ENCODE peak calls at places on chromosomes 6 and 20, in four cellular contexts. I is RWPE2; A is CD8-positive, alpha-beta T cell; B is upper lobe of right lung. H is an unnamed sample.

GRCh38 chr6:168650686-168651085 is 209.7 kb downstream of the SMOC2 start:
- DNase-seq in I (no peak), A (no peak), B (peak; percentile 79), H (no peak)

GRCh38 chr20:37417857-37418501 is 72.0 kb downstream of the SRC start:
- DNase-seq in A (no peak), I (peak; percentile 75), B (no peak), H (no peak)

GRCh38 chr6:133906050-133906449 is 17.1 kb downstream of the TCF21 start:
- DNase-seq in B (no peak), I (no peak), A (no peak), H (no peak)

GRCh38 chr20:29079769-29080690 is 2177.4 kb upstream of the DEFB115 start:
- DNase-seq in I (peak; percentile 78), A (no peak), B (no peak), H (no peak)

GRCh38 chr6:148990427-148990826 is 243.6 kb downstream of the UST start:
- DNase-seq in B (no peak), I (no peak), A (no peak), H (no peak)

GRCh38 chr20:19981091-19981490 is 36.1 kb upstream of the NAA20 start:
- DNase-seq in I (no peak), A (no peak), B (no peak), H (peak; percentile 48)

GRCh38 chr20:24682496-24683090 is 213.2 kb downstream of the SYNDIG1 start:
- DNase-seq in I (peak; percentile 29), A (no peak), B (peak; percentile 46), H (no peak)

GRCh38 chr20:17543531-17543961 is 12.4 kb upstream of the BFSP1 start:
- DNase-seq in A (no peak), I (no peak), B (no peak), H (no peak)

GRCh38 chr6:13730704-13731103 is 19.1 kb upstream of the RANBP9 start:
- DNase-seq in A (no peak), B (no peak), I (no peak), H (no peak)

GRCh38 chr20:10370091-10370887 is 63.7 kb downstream of the MKKS start:
- DNase-seq in I (no peak), B (no peak), A (no peak), H (no peak)

GRCh38 chr20:53660947-53661381 is 67.3 kb upstream of the ZNF217 start:
- DNase-seq in A (peak; percentile 12), B (no peak), I (peak; percentile 55), H (no peak)

GRCh38 chr6:85459224-85459901 is 9.5 kb downstream of the NT5E start:
- DNase-seq in B (no peak), A (no peak), I (no peak), H (no peak)

GRCh38 chr6:12490904-12491571 is 200.9 kb downstream of the EDN1 start:
- DNase-seq in I (peak; percentile 62), A (no peak), B (no peak), H (no peak)

GRCh38 chr6:21526974-21527373 is 66.6 kb upstream of the SOX4 start:
- DNase-seq in I (no peak), A (no peak), B (no peak), H (no peak)

GRCh38 chr20:57660510-57661199 is 40.4 kb upstream of the ZBP1 start:
- DNase-seq in A (peak; percentile 0), B (peak; percentile 43), I (peak; percentile 66), H (no peak)

GRCh38 chr20:21224217-21224616 is 78.9 kb upstream of the XRN2 start:
- DNase-seq in A (no peak), I (no peak), B (no peak), H (no peak)

GRCh38 chr6:4518506-4518905 is 257.7 kb upstream of the CDYL start:
- DNase-seq in A (no peak), I (no peak), B (no peak), H (no peak)

GRCh38 chr20:21640556-21640955 is 64.9 kb upstream of the PAX1 start:
- DNase-seq in I (no peak), B (no peak), A (no peak), H (no peak)

GRCh38 chr6:25537349-25538018 is 114.5 kb upstream of the SCGN start:
- DNase-seq in A (no peak), I (no peak), B (no peak), H (no peak)

GRCh38 chr6:39755231-39755630 is 30.0 kb upstream of the KIF6 start:
- DNase-seq in I (no peak), A (no peak), B (no peak), H (no peak)

GRCh38 chr6:133977983-133978895 is 25.2 kb downstream of the TBPL1 start:
- DNase-seq in I (no peak), A (no peak), B (no peak), H (no peak)

GRCh38 chr20:6576721-6577120 is 190.8 kb upstream of the BMP2 start:
- DNase-seq in B (no peak), I (no peak), A (no peak), H (no peak)

GRCh38 chr6:36594816-36595167 is 630 bp downstream of the SRSF3 start:
- DNase-seq in I (no peak), B (no peak), A (no peak), H (no peak)

GRCh38 chr20:47276856-47277541 is 79.5 kb downstream of the ZMYND8 start:
- DNase-seq in I (no peak), A (no peak), B (no peak), H (no peak)

GRCh38 chr6:106908386-106908840 is 66.1 kb downstream of the CD24 start:
- DNase-seq in A (no peak), I (no peak), B (no peak), H (no peak)

GRCh38 chr6:22333802-22334201 is 37.0 kb upstream of the PRL start:
- DNase-seq in A (no peak), I (no peak), B (no peak), H (no peak)

GRCh38 chr6:13006578-13007300 is 290.2 kb downstream of the PHACTR1 start:
- DNase-seq in A (no peak), I (no peak), B (no peak), H (no peak)

GRCh38 chr20:472137-472846 is 10.0 kb upstream of the TBC1D20 start:
- DNase-seq in B (no peak), I (no peak), A (no peak), H (no peak)

GRCh38 chr6:142531727-142532126 is 229.9 kb downstream of the ADGRG6 start:
- DNase-seq in A (no peak), B (no peak), I (no peak), H (no peak)

GRCh38 chr6:30042914-30043313 is 18.2 kb upstream of the POLR1H start:
- DNase-seq in I (no peak), B (no peak), A (no peak), H (no peak)

GRCh38 chr6:154653853-154654252 is 79.4 kb upstream of the SCAF8 start:
- DNase-seq in I (no peak), A (no peak), B (no peak), H (peak; percentile 24)

GRCh38 chr20:1809121-1809520 is 86.1 kb upstream of the SIRPA start:
- DNase-seq in A (no peak), B (no peak), I (no peak), H (no peak)

GRCh38 chr6:79413562-79414002 is 123.6 kb downstream of the LCA5 start:
- DNase-seq in A (no peak), I (no peak), B (no peak), H (no peak)

GRCh38 chr20:58447733-58448391 is 58.8 kb downstream of the VAPB start:
- DNase-seq in A (peak; percentile 61), I (peak; percentile 84), B (no peak), H (no peak)

GRCh38 chr6:38212579-38212978 is 393.1 kb downstream of the ZFAND3 start:
- DNase-seq in B (no peak), A (no peak), I (no peak), H (no peak)

GRCh38 chr6:157241411-157241979 is 81.8 kb downstream of the TMEM242 start:
- DNase-seq in I (no peak), B (no peak), A (no peak), H (no peak)

GRCh38 chr6:134029495-134030455 is 22.6 kb downstream of the SLC2A12 start:
- DNase-seq in B (no peak), I (no peak), A (no peak), H (no peak)

GRCh38 chr6:81889644-81890043 is 137.2 kb upstream of the TENT5A start:
- DNase-seq in I (no peak), A (no peak), B (no peak), H (no peak)
- H3K27ac ChIP-seq in I (no peak overlapping the region), A (no peak overlapping the region), B (no peak overlapping the region), H (no peak overlapping the region)

GRCh38 chr20:33281550-33282146 is 1.4 kb upstream of the BPIFB1 start:
- DNase-seq in I (no peak), A (no peak), B (no peak), H (no peak)
- H3K27me3 ChIP-seq in I (peaks cover 15% of the 10 kb centered on the region), A (no peaks in the 10 kb centered on the region), B (no peaks in the 10 kb centered on the region), H (no peaks in the 10 kb centered on the region)

DNA sequence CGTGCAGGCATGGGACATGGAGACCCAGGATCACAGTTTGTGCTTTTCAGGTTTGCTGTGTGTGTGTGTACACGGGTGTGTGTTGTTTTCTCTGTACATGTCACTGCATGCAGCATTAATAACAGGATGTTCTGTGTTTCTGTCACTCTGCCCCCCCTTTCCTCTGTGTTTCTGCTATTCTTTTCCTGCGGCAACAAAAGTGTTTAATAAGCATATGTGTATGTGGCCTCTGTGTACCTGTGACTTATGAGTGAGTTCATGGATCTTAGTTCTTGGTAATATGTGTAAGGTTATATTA is 9.8 kb downstream of the SYNGAP1 start:
- DNase-seq in I (no peak), A (no peak), B (no peak), H (no peak)
- H3K4me3 ChIP-seq in I (no peak overlapping the region), A (peak overlapping the region; percentile 38), B (no peak overlapping the region), H (no peak overlapping the region)

DNA sequence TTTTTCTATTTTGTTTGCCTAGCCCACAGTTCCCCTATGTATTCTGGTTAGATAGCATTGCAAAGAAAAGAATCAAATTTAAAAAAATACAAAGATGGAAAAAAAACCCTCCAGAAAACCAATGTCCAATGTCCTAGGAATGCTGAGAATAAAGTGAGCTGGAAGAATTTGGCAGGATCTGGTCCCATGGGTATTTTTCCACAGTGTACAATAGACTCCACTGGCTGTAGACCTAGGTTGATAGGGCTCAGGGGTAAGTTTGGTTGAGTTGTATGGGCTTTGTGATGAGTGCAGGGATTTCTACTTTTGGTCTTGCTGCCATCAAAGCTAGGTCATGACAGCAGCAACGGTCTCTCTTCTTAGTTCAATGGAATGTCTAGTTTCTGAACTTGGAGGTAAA is 41.5 kb downstream of the SLC22A2 start:
- DNase-seq in B (no peak), A (no peak), I (no peak), H (no peak)
- H3K27ac ChIP-seq in B (no peak overlapping the region), A (no peak overlapping the region), I (no peak overlapping the region), H (no peak overlapping the region)

GRCh38 chr6:35195120-35195780 is 18.5 kb upstream of the SCUBE3 start:
- DNase-seq in B (no peak), I (no peak), A (no peak), H (no peak)
- H3K27me3 ChIP-seq in B (no peaks in the 10 kb centered on the region), I (no peaks in the 10 kb centered on the region), A (no peaks in the 10 kb centered on the region), H (no peaks in the 10 kb centered on the region)

GRCh38 chr20:62653373-62653772 is 11.1 kb downstream of the SLCO4A1 start:
- DNase-seq in A (no peak), I (no peak), B (no peak), H (no peak)

GRCh38 chr20:62652051-62652893 is 10.0 kb downstream of the SLCO4A1 start:
- DNase-seq in I (peak; percentile 99), B (peak; percentile 93), A (peak; percentile 75), H (peak; percentile 88)

GRCh38 chr20:62650551-62651284 is 8.4 kb downstream of the SLCO4A1 start:
- DNase-seq in A (no peak), I (no peak), B (no peak), H (no peak)

GRCh38 chr20:62652894-62653305 is 10.6 kb downstream of the SLCO4A1 start:
- DNase-seq in B (no peak), I (no peak), A (no peak), H (no peak)

GRCh38 chr20:62651285-62652021 is 9.2 kb downstream of the SLCO4A1 start:
- DNase-seq in A (peak; percentile 93), B (peak; percentile 78), I (no peak), H (no peak)
- H3K4me3 ChIP-seq in A (peak overlapping the region; percentile 32), B (peak overlapping the region; percentile 33), I (no peak overlapping the region), H (no peak overlapping the region)